ENCODE peak calls at places on chromosomes 12 and 14, in four cellular contexts. W is heart right ventricle, K is ovary, F is H9. Q is an unnamed sample. For H3K4me1, the result is how much of the 10 kb centered on the place peaks cover.

GRCh38 chr14:64692597-64693350 is 11.4 kb upstream of the PLEKHG3 start:
- DNase-seq in K (no peak), F (no peak), W (no peak), Q (peak)

GRCh38 chr12:522692-523378 is 63.1 kb downstream of the B4GALNT3 start:
- DNase-seq in K (no peak), F (no peak), W (no peak), Q (no peak)

GRCh38 chr12:109770861-109771670 is 57.4 kb downstream of the FAM222A start:
- DNase-seq in F (peak), K (no peak), W (no peak), Q (no peak)

GRCh38 chr12:46557539-46558373 is 185.2 kb upstream of the SLC38A2 start:
- DNase-seq in W (no peak), F (no peak), K (no peak), Q (no peak)

GRCh38 chr14:100468557-100468956 is 118.7 kb downstream of the BEGAIN start:
- DNase-seq in W (no peak), K (no peak), F (no peak), Q (no peak)

GRCh38 chr12:95446511-95446910 is 27.4 kb upstream of the METAP2 start:
- DNase-seq in W (peak), K (peak), F (peak), Q (peak)

GRCh38 chr12:123937707-123938600 is 34.7 kb downstream of the CCDC92 start:
- DNase-seq in K (no peak), F (no peak), W (no peak), Q (no peak)

GRCh38 chr14:36659010-36659821 is 2.4 kb upstream of the PAX9 start:
- DNase-seq in F (no peak), K (no peak), W (no peak), Q (no peak)

GRCh38 chr14:91402278-91403068 is 15.1 kb downstream of the CCDC88C start:
- DNase-seq in W (peak), K (no peak), F (no peak), Q (peak)

GRCh38 chr12:121004253-121004815 is 12.0 kb downstream of the C12orf43 start:
- DNase-seq in F (no peak), K (no peak), W (no peak), Q (no peak)

GRCh38 chr12:99135376-99135775 is 490.3 kb downstream of the APAF1 start:
- DNase-seq in K (no peak), F (no peak), W (no peak), Q (no peak)

GRCh38 chr14:94562019-94562418 is 777 bp downstream of the SERPINA4 start:
- DNase-seq in W (no peak), K (no peak), F (no peak), Q (no peak)

GRCh38 chr14:95998656-95999055 is 40.5 kb upstream of the C14orf132 start:
- DNase-seq in W (no peak), K (no peak), F (no peak), Q (no peak)

GRCh38 chr12:11863988-11864387 is 206.8 kb upstream of the BCL2L14 start:
- DNase-seq in W (peak), K (no peak), F (no peak), Q (no peak)

GRCh38 chr14:70048313-70048654 is 140.5 kb downstream of the SLC8A3 start:
- DNase-seq in W (no peak), K (no peak), F (no peak), Q (no peak)

GRCh38 chr14:73188501-73188903 is 48.8 kb upstream of the PAPLN start:
- DNase-seq in W (no peak), K (no peak), F (no peak), Q (no peak)

GRCh38 chr14:28468191-28469151 is 298.1 kb upstream of the FOXG1 start:
- DNase-seq in F (peak), K (no peak), W (no peak), Q (no peak)

GRCh38 chr12:52710744-52711143 is 7.4 kb upstream of the KRT77 start:
- DNase-seq in K (no peak), F (no peak), W (no peak), Q (no peak)

GRCh38 chr12:109949089-109949488 is 47.1 kb downstream of the GIT2 start:
- DNase-seq in W (peak), K (no peak), F (no peak), Q (peak)

GRCh38 chr14:89242871-89243270 is 174.2 kb downstream of the FOXN3 start:
- DNase-seq in K (no peak), F (no peak), W (no peak), Q (no peak)

GRCh38 chr12:108691995-108692808 is 39.1 kb downstream of the CORO1C start:
- DNase-seq in K (peak), W (peak), F (no peak), Q (peak)

GRCh38 chr14:59698793-59699192 is 122.2 kb upstream of the CCDC175 start:
- DNase-seq in K (no peak), W (no peak), F (no peak), Q (no peak)

GRCh38 chr12:2535583-2536187 is 259.1 kb upstream of the FKBP4 start:
- DNase-seq in W (no peak), K (no peak), F (no peak), Q (no peak)

GRCh38 chr14:71414631-71415403 is 507.6 kb downstream of the PCNX1 start:
- DNase-seq in K (no peak), F (no peak), W (no peak), Q (no peak)

GRCh38 chr12:6201199-6201608 is 1.0 kb downstream of the CD9 start:
- DNase-seq in K (no peak), F (peak), W (no peak), Q (peak)

GRCh38 chr12:117919479-117919878 is 49.3 kb downstream of the KSR2 start:
- DNase-seq in K (no peak), W (no peak), F (no peak), Q (no peak)

GRCh38 chr12:124520258-124520657 is 47.2 kb downstream of the NCOR2 start:
- DNase-seq in K (no peak), F (no peak), W (no peak), Q (peak)

GRCh38 chr12:22333751-22334695 is 484 bp downstream of the ST8SIA1 start:
- DNase-seq in W (no peak), K (peak), F (peak), Q (peak)

GRCh38 chr14:52692248-52692962 is 3.0 kb downstream of the ERO1A start:
- DNase-seq in F (no peak), K (no peak), W (no peak), Q (no peak)

GRCh38 chr14:52693004-52693403 is 2.4 kb downstream of the ERO1A start:
- DNase-seq in F (no peak), W (no peak), K (no peak), Q (no peak)

GRCh38 chr14:52693532-52693931 is 1.8 kb downstream of the ERO1A start:
- DNase-seq in K (no peak), W (no peak), F (no peak), Q (no peak)

GRCh38 chr14:52695481-52696091 is at the start of gene ERO1A:
- DNase-seq in W (peak), F (peak), K (peak), Q (peak)

DNA sequence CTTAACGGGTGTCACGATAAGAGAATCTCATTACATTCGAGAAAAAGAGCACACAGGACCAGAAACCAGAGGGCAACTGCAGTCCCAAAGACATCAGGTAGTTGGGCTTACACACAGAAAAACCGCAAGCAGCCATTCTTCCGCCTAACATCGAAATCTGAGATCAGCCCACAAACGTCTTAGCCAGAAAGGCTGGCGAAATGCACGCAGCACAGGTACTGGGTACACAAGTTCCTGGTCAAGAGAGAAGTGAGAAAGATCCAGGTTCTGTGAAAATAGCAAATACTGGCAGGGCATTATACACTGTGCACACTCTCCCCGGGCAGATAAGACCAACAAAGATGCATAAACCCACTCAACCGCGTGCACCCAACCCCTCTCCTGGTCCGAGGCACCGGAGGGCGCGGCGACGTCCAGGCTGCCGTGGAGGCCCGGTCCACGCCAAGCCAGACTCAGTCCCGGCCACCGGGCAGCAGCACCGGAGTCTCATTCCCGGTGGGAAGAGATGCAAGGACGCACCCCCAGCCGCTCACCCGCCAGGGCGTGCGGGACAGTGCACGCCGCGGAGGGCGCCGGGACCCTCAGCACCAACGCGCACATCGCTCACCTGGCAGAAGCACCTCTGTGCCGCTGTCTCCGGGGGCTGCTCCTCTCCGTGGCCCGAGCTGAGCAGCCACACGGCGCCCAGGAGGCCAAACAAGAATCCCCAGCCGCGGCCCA is 437 bp downstream of the ERO1A start:
- DNase-seq in W (no peak), F (no peak), K (peak), Q (peak)
- H3K4me1 ChIP-seq in W (half or more), F (under half), K (under half), Q (under half)

DNA sequence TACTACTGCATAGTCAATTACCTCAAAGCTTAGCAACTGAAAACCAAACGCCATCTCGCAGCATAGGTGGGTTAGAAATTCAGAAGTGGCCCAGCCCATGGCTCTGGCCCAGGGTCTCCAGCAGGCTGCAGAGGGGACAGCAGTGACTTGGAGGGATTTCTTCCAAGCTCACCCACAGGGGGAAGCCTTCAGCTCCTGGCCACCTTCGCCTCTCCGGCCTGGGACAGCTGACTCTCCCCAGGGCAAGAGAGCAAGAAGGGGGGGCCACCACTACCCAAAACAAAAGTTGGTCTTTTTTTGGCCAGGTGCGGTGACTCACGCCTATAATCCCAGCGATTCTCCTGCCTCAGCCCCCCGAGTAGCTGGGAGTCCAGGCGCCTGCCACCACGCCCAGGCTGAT is 32.2 kb upstream of the ANKRD9 start:
- DNase-seq in F (peak), K (no peak), W (no peak), Q (no peak)
- TF ChIP-seq CTCF in F (peak), K (no peak), W (no peak), Q (no peak)

GRCh38 chr14:21723431-21724045 is 49.9 kb upstream of the OR4E1 start:
- DNase-seq in F (peak), K (no peak), W (no peak), Q (peak)

GRCh38 chr14:21724115-21724973 is 50.7 kb upstream of the OR4E1 start:
- DNase-seq in K (no peak), F (no peak), W (no peak), Q (no peak)

GRCh38 chr14:21719841-21720240 is 46.2 kb upstream of the OR4E1 start:
- DNase-seq in F (no peak), K (no peak), W (no peak), Q (no peak)

DNA sequence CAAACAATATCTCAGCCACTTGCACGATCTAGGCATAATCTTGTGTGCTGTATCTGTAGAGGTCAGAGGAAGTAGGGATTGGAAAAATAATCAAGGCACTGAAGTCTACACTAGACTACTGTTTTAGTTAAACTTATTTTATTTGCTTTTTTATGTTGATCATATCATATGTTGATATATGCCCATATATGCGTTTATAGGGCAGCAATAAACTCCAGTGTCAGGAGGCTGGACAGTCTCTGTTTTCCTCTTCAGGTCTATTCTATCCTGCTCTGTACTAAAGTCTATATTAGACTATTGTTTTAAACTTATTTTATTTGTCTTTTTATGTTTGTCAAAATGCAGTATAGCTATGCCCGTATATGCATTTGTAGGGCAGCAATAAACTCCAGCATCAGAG is 47.9 kb upstream of the OR4E1 start:
- DNase-seq in K (no peak), W (no peak), F (no peak), Q (no peak)
- H3K4me1 ChIP-seq in K (under half), W (under half), F (under half), Q (under half)

GRCh38 chr14:50340945-50341344 is 28.8 kb downstream of the DMAC2L start:
- DNase-seq in K (no peak), F (peak), W (no peak), Q (no peak)
- TF ChIP-seq CTCF in K (no peak), F (peak), W (no peak), Q (no peak)

GRCh38 chr14:68946423-68946822 is 32.7 kb downstream of the ACTN1 start:
- DNase-seq in K (no peak), W (no peak), F (no peak), Q (no peak)

GRCh38 chr14:68947802-68948201 is 31.3 kb downstream of the ACTN1 start:
- DNase-seq in W (peak), F (no peak), K (no peak), Q (peak)

GRCh38 chr14:68945190-68945584 is 33.9 kb downstream of the ACTN1 start:
- DNase-seq in W (no peak), F (no peak), K (no peak), Q (no peak)

GRCh38 chr14:68944162-68944561 is 34.9 kb downstream of the ACTN1 start:
- DNase-seq in W (no peak), K (no peak), F (no peak), Q (no peak)

GRCh38 chr14:68945585-68946289 is 33.4 kb downstream of the ACTN1 start:
- DNase-seq in F (no peak), W (no peak), K (no peak), Q (peak)
- H3K4me1 ChIP-seq in F (under half), W (half or more), K (under half), Q (under half)

GRCh38 chr14:105377555-105378182 is 20.7 kb upstream of the TEX22 start:
- DNase-seq in W (no peak), K (no peak), F (peak), Q (no peak)
- TF ChIP-seq CTCF in W (no peak), K (no peak), F (peak), Q (no peak)

GRCh38 chr12:89651192-89651591 is 57.4 kb downstream of the ATP2B1 start:
- DNase-seq in F (no peak), K (no peak), W (no peak), Q (no peak)
- H3K4me1 ChIP-seq in F (under half), K (under half), W (under half), Q (under half)

GRCh38 chr14:75793806-75794205 is 132.8 kb downstream of the TTLL5 start:
- DNase-seq in K (no peak), F (no peak), W (peak), Q (no peak)

GRCh38 chr14:75794615-75795038 is 133.6 kb downstream of the TTLL5 start:
- DNase-seq in W (no peak), F (no peak), K (no peak), Q (no peak)
- TF ChIP-seq CTCF in W (peak), F (peak), K (peak), Q (peak)

Q was measured in colonic mucosa.